ENCODE peak calls at places on chromosomes 1 and 21, in four cellular contexts. F is GM23248, K is IMR-90, Z is hepatocyte. X is an unnamed sample.

GRCh38 chr1:40823345-40823744 is 38.8 kb downstream of the CITED4 start:
- DNase-seq in F (no peak), K (no peak), Z (no peak), X (no peak)

GRCh38 chr1:41361495-41362356 is 492 bp downstream of the FOXO6 start:
- DNase-seq in F (peak; percentile 47), K (no peak), Z (peak; percentile 69), X (no peak)

GRCh38 chr1:1758059-1758621 is 20.1 kb downstream of the NADK start:
- DNase-seq in F (no peak), K (no peak), Z (no peak), X (no peak)

GRCh38 chr21:38806153-38806941 is 618 bp downstream of the ETS2 start:
- DNase-seq in F (peak; percentile 41), K (no peak), Z (no peak), X (no peak)

GRCh38 chr1:234520908-234521801 is 42.2 kb upstream of the TARBP1 start:
- DNase-seq in F (no peak), K (no peak), Z (no peak), X (no peak)

GRCh38 chr1:199073166-199073565 is 434.3 kb downstream of the PTPRC start:
- DNase-seq in F (no peak), K (no peak), Z (no peak), X (peak; percentile 33)

GRCh38 chr1:41683681-41684500 is 199.4 kb upstream of the EDN2 start:
- DNase-seq in F (peak; percentile 57), K (peak; percentile 41), Z (no peak), X (no peak)

GRCh38 chr1:118504867-118505266 is 319.8 kb upstream of the SPAG17 start:
- DNase-seq in F (no peak), K (no peak), Z (no peak), X (no peak)

GRCh38 chr21:40335689-40336088 is 468.5 kb downstream of the PCP4 start:
- DNase-seq in F (no peak), K (no peak), Z (no peak), X (no peak)

GRCh38 chr21:41671859-41672542 is 94.9 kb downstream of the RIPK4 start:
- DNase-seq in F (no peak), K (no peak), Z (no peak), X (no peak)

GRCh38 chr21:44549525-44550211 is 1.6 kb downstream of the KRTAP10-2 start:
- DNase-seq in F (no peak), K (no peak), Z (no peak), X (no peak)

GRCh38 chr1:41847733-41848132 is 71.0 kb downstream of the HIVEP3 start:
- DNase-seq in F (no peak), K (no peak), Z (no peak), X (no peak)

GRCh38 chr1:23069149-23069548 is 49.9 kb downstream of the KDM1A start:
- DNase-seq in F (no peak), K (no peak), Z (no peak), X (no peak)

GRCh38 chr1:231240531-231240882 is 505 bp upstream of the GNPAT start:
- DNase-seq in F (peak; percentile 49), K (peak; percentile 15), Z (peak; percentile 28), X (no peak)

GRCh38 chr1:151006331-151007052 is at the start of gene MINDY1:
- DNase-seq in F (peak; percentile 93), K (peak; percentile 89), Z (peak; percentile 89), X (peak; percentile 30)

GRCh38 chr1:206649261-206649660 is 13.9 kb downstream of the DYRK3 start:
- DNase-seq in F (no peak), K (no peak), Z (no peak), X (no peak)

GRCh38 chr1:65177457-65177856 is 29.5 kb downstream of the AK4 start:
- DNase-seq in F (peak; percentile 61), K (peak; percentile 68), Z (no peak), X (peak; percentile 68)

GRCh38 chr21:33886316-33886715 is 29.3 kb downstream of the ATP5PO start:
- DNase-seq in F (no peak), K (no peak), Z (no peak), X (no peak)

GRCh38 chr1:111851552-111851951 is 95.9 kb downstream of the DDX20 start:
- DNase-seq in F (no peak), K (no peak), Z (no peak), X (no peak)

GRCh38 chr21:46392921-46393320 is 65.8 kb upstream of the DIP2A start:
- DNase-seq in F (peak; percentile 96), K (peak; percentile 29), Z (no peak), X (no peak)

GRCh38 chr1:28917757-28918118 is 3.4 kb downstream of the EPB41 start:
- DNase-seq in F (peak; percentile 12), K (no peak), Z (no peak), X (no peak)

GRCh38 chr1:44225761-44226160 is 12.5 kb downstream of the DMAP1 start:
- DNase-seq in F (no peak), K (no peak), Z (no peak), X (no peak)

GRCh38 chr1:209513226-209513625 is 70.3 kb upstream of the CAMK1G start:
- DNase-seq in F (peak; percentile 61), K (peak; percentile 46), Z (peak; percentile 46), X (no peak)

GRCh38 chr1:165826565-165826964 is 849 bp upstream of the UCK2 start:
- DNase-seq in F (no peak), K (no peak), Z (no peak), X (no peak)

GRCh38 chr1:66929999-66930822 is 5.4 kb downstream of the MIER1 start:
- DNase-seq in F (peak; percentile 96), K (peak; percentile 89), Z (peak; percentile 97), X (no peak)

GRCh38 chr1:150613061-150613920 is 16.1 kb downstream of the ENSA start:
- DNase-seq in F (peak; percentile 94), K (peak; percentile 98), Z (peak; percentile 54), X (no peak)

GRCh38 chr1:177871633-177872562 is 98.0 kb downstream of the SEC16B start:
- DNase-seq in F (no peak), K (no peak), Z (peak; percentile 9), X (no peak)

GRCh38 chr1:36106269-36106668 is 17.6 kb downstream of the ADPRS start:
- DNase-seq in F (no peak), K (no peak), Z (no peak), X (no peak)

DNA sequence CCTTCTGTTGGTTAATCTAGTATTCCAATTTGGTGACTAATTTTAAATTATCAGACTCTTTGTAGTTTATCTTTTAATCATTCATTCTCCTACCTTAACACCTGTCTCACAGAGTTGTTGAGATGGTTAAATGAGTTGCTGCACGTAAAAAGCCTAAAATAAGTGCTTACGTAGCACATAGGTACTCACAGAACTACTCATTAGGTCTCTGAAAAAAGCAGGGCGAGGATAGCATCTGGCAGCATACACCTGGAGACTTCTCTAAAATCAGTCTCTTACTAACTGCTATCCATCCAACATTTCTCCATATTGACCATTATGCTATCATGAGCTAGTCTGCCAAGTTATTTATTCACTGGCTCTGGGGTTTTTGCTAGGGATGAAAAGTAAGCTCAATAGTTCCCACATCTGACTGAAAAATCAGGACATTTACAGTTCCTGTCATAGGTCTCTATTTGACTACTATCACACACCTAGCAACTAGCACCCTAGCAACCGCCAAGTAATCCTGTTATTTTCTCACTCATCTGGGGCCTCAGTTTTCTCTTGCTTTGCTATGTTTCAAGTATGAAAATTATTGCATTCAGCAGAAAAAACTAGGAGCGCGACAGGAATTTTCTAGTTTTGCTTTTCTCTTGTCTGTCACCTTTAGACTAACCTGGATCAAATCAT is 11.2 kb downstream of the CSDE1 start:
- DNase-seq in F (no peak), K (no peak), Z (no peak), X (no peak)
- H3K36me3 ChIP-seq in F (peaks cover 48% of the 10 kb centered on the region), K (peaks cover 27% of the 10 kb centered on the region), Z (peaks cover 7% of the 10 kb centered on the region), X (peaks cover 6% of the 10 kb centered on the region)

GRCh38 chr1:2858676-2859075 is 57.2 kb upstream of the TTC34 start:
- DNase-seq in F (no peak), K (no peak), Z (no peak), X (no peak)
- H3K27me3 ChIP-seq in F (no peaks in the 10 kb centered on the region), K (no peaks in the 10 kb centered on the region), Z (no peaks in the 10 kb centered on the region), X (no peaks in the 10 kb centered on the region)

GRCh38 chr1:22030057-22030456 is 22.5 kb upstream of the CDC42 start:
- DNase-seq in F (no peak), K (no peak), Z (no peak), X (no peak)

GRCh38 chr1:22025368-22026154 is 24.1 kb downstream of the CELA3A start:
- DNase-seq in F (peak; percentile 96), K (peak; percentile 88), Z (peak; percentile 95), X (no peak)

GRCh38 chr1:22030473-22030872 is 22.0 kb upstream of the CDC42 start:
- DNase-seq in F (no peak), K (no peak), Z (no peak), X (no peak)

GRCh38 chr1:22026924-22027289 is 25.4 kb downstream of the CELA3A start:
- DNase-seq in F (no peak), K (no peak), Z (no peak), X (no peak)

GRCh38 chr1:22031214-22031962 is 21.1 kb upstream of the CDC42 start:
- DNase-seq in F (no peak), K (no peak), Z (peak; percentile 64), X (no peak)
- H2AFZ ChIP-seq in F (no peak overlapping the region), K (no peak overlapping the region), Z (peak overlapping the region; percentile 5), X (no peak overlapping the region)

GRCh38 chr1:7967206-7967605 is 5.7 kb downstream of the PARK7 start:
- DNase-seq in F (no peak), K (no peak), Z (no peak), X (no peak)
- H3K36me3 ChIP-seq in F (peaks cover 74% of the 10 kb centered on the region), K (peaks cover 46% of the 10 kb centered on the region), Z (no peaks in the 10 kb centered on the region), X (peaks cover 21% of the 10 kb centered on the region)

GRCh38 chr1:179745131-179745611 is 2.1 kb downstream of the FAM163A start:
- DNase-seq in F (no peak), K (no peak), Z (peak; percentile 16), X (no peak)
- H3K27me3 ChIP-seq in F (peaks cover 81% of the 10 kb centered on the region), K (peaks cover 69% of the 10 kb centered on the region), Z (peaks cover 80% of the 10 kb centered on the region), X (peaks cover 62% of the 10 kb centered on the region)